ENCODE peak calls at places on chromosomes 7 and 10, in seven cellular contexts. One of them, this sample, is unnamed.

GRCh38 chr7:105195891-105196290 is 181.9 kb downstream of the KMT2E start:
- DNase-seq in T47D: no peak
- DNase-seq in SK-N-SH: no peak
- DNase-seq in K562: no peak
- DNase-seq in H1: no peak
- DNase-seq in GM12878: no peak
- DNase-seq in HCT116: no peak
- DNase-seq in this sample: no peak

GRCh38 chr10:87771871-87772500 is 46.0 kb downstream of the ATAD1 start:
- DNase-seq in HCT116: no peak
- DNase-seq in T47D: peak
- DNase-seq in H1: no peak
- DNase-seq in SK-N-SH: peak
- DNase-seq in K562: peak
- DNase-seq in GM12878: no peak
- DNase-seq in this sample: peak

GRCh38 chr7:74262639-74263398 is 8.6 kb upstream of the RFC2 start:
- DNase-seq in H1: no peak
- DNase-seq in GM12878: no peak
- DNase-seq in HCT116: no peak
- DNase-seq in T47D: no peak
- DNase-seq in K562: peak
- DNase-seq in SK-N-SH: no peak
- DNase-seq in this sample: peak

GRCh38 chr7:112873831-112874553 is 83.8 kb upstream of the TMEM168 start:
- DNase-seq in SK-N-SH: no peak
- DNase-seq in H1: no peak
- DNase-seq in HCT116: no peak
- DNase-seq in T47D: no peak
- DNase-seq in GM12878: peak
- DNase-seq in K562: no peak
- DNase-seq in this sample: no peak

GRCh38 chr7:141045126-141045841 is 28.6 kb upstream of the TMEM178B start:
- DNase-seq in H1: no peak
- DNase-seq in SK-N-SH: no peak
- DNase-seq in GM12878: no peak
- DNase-seq in T47D: no peak
- DNase-seq in HCT116: no peak
- DNase-seq in K562: no peak
- DNase-seq in this sample: no peak

GRCh38 chr7:29567174-29567573 is 3.5 kb downstream of the PRR15 start:
- DNase-seq in K562: no peak
- DNase-seq in HCT116: no peak
- DNase-seq in GM12878: no peak
- DNase-seq in SK-N-SH: no peak
- DNase-seq in H1: no peak
- DNase-seq in T47D: no peak
- DNase-seq in this sample: peak

GRCh38 chr7:32670105-32670504 is 174.8 kb downstream of the AVL9 start:
- DNase-seq in SK-N-SH: no peak
- DNase-seq in HCT116: peak
- DNase-seq in GM12878: no peak
- DNase-seq in H1: no peak
- DNase-seq in K562: peak
- DNase-seq in T47D: no peak
- DNase-seq in this sample: peak

GRCh38 chr7:8360564-8361153 is 72.8 kb upstream of the NXPH1 start:
- DNase-seq in HCT116: no peak
- DNase-seq in GM12878: no peak
- DNase-seq in T47D: no peak
- DNase-seq in H1: no peak
- DNase-seq in SK-N-SH: no peak
- DNase-seq in K562: no peak
- DNase-seq in this sample: no peak

GRCh38 chr7:157676001-157676400 is 339.2 kb downstream of the DNAJB6 start:
- DNase-seq in H1: no peak
- DNase-seq in GM12878: no peak
- DNase-seq in K562: no peak
- DNase-seq in SK-N-SH: no peak
- DNase-seq in HCT116: no peak
- DNase-seq in T47D: no peak
- DNase-seq in this sample: no peak

GRCh38 chr7:26900283-26900682 is 35.9 kb upstream of the SKAP2 start:
- DNase-seq in HCT116: no peak
- DNase-seq in H1: no peak
- DNase-seq in GM12878: no peak
- DNase-seq in T47D: no peak
- DNase-seq in SK-N-SH: no peak
- DNase-seq in K562: no peak
- DNase-seq in this sample: no peak

GRCh38 chr10:3482200-3482993 is 302.6 kb downstream of the KLF6 start:
- DNase-seq in H1: no peak
- DNase-seq in T47D: peak
- DNase-seq in GM12878: peak
- DNase-seq in K562: peak
- DNase-seq in SK-N-SH: no peak
- DNase-seq in HCT116: peak
- DNase-seq in this sample: peak

GRCh38 chr10:69068549-69068948 is 19.4 kb upstream of the SRGN start:
- DNase-seq in T47D: no peak
- DNase-seq in K562: no peak
- DNase-seq in HCT116: no peak
- DNase-seq in GM12878: no peak
- DNase-seq in H1: no peak
- DNase-seq in SK-N-SH: no peak
- DNase-seq in this sample: no peak

GRCh38 chr10:30398193-30398592 is 35.8 kb upstream of the MAP3K8 start:
- DNase-seq in K562: no peak
- DNase-seq in H1: no peak
- DNase-seq in HCT116: no peak
- DNase-seq in T47D: no peak
- DNase-seq in SK-N-SH: no peak
- DNase-seq in GM12878: no peak
- DNase-seq in this sample: no peak

GRCh38 chr7:154304231-154304630 is 252.0 kb downstream of the DPP6 start:
- DNase-seq in H1: no peak
- DNase-seq in T47D: no peak
- DNase-seq in SK-N-SH: peak
- DNase-seq in GM12878: no peak
- DNase-seq in HCT116: no peak
- DNase-seq in K562: no peak
- DNase-seq in this sample: no peak

GRCh38 chr10:100287756-100288155 is 1.3 kb upstream of the BLOC1S2 start:
- DNase-seq in HCT116: no peak
- DNase-seq in T47D: no peak
- DNase-seq in K562: no peak
- DNase-seq in SK-N-SH: no peak
- DNase-seq in H1: no peak
- DNase-seq in GM12878: no peak
- DNase-seq in this sample: no peak

GRCh38 chr7:54798569-54798968 is 39.6 kb upstream of the SEC61G start:
- DNase-seq in H1: no peak
- DNase-seq in SK-N-SH: no peak
- DNase-seq in HCT116: no peak
- DNase-seq in T47D: no peak
- DNase-seq in GM12878: no peak
- DNase-seq in K562: no peak
- DNase-seq in this sample: no peak

GRCh38 chr7:131231381-131232220 is 96.1 kb upstream of the MKLN1 start:
- DNase-seq in GM12878: peak
- DNase-seq in T47D: no peak
- DNase-seq in H1: no peak
- DNase-seq in SK-N-SH: no peak
- DNase-seq in K562: no peak
- DNase-seq in HCT116: no peak
- DNase-seq in this sample: no peak

GRCh38 chr10:22002531-22003110 is 909 bp downstream of the DNAJC1 start:
- DNase-seq in GM12878: no peak
- DNase-seq in HCT116: no peak
- DNase-seq in H1: no peak
- DNase-seq in SK-N-SH: no peak
- DNase-seq in K562: no peak
- DNase-seq in T47D: no peak
- DNase-seq in this sample: peak

GRCh38 chr7:106114735-106115383 is 2.7 kb upstream of the SYPL1 start:
- DNase-seq in SK-N-SH: no peak
- DNase-seq in GM12878: no peak
- DNase-seq in HCT116: no peak
- DNase-seq in T47D: no peak
- DNase-seq in K562: no peak
- DNase-seq in H1: no peak
- DNase-seq in this sample: no peak

GRCh38 chr7:142323706-142324105 is 65.8 kb upstream of the PRSS58 start:
- DNase-seq in H1: peak
- DNase-seq in T47D: no peak
- DNase-seq in K562: peak
- DNase-seq in HCT116: peak
- DNase-seq in SK-N-SH: peak
- DNase-seq in GM12878: no peak
- DNase-seq in this sample: peak

GRCh38 chr7:155834486-155835048 is 22.3 kb upstream of the SHH start:
- DNase-seq in SK-N-SH: no peak
- DNase-seq in H1: no peak
- DNase-seq in GM12878: no peak
- DNase-seq in HCT116: no peak
- DNase-seq in T47D: no peak
- DNase-seq in K562: no peak
- DNase-seq in this sample: no peak

GRCh38 chr10:71868192-71868697 is 17.2 kb upstream of the PSAP start:
- DNase-seq in GM12878: no peak
- DNase-seq in SK-N-SH: peak
- DNase-seq in K562: peak
- DNase-seq in H1: no peak
- DNase-seq in HCT116: no peak
- DNase-seq in T47D: no peak
- DNase-seq in this sample: peak
- TF ChIP-seq JUND in GM12878: no peak
- TF ChIP-seq JUND in SK-N-SH: no peak
- TF ChIP-seq JUND in K562: peak
- TF ChIP-seq JUND in H1: no peak
- TF ChIP-seq JUND in HCT116: no peak
- TF ChIP-seq JUND in T47D: no peak
- TF ChIP-seq JUND in this sample: no peak

GRCh38 chr10:128926693-128927092 is 540.3 kb upstream of the MGMT start:
- DNase-seq in SK-N-SH: peak
- DNase-seq in GM12878: no peak
- DNase-seq in HCT116: no peak
- DNase-seq in H1: no peak
- DNase-seq in T47D: no peak
- DNase-seq in K562: no peak
- DNase-seq in this sample: no peak

GRCh38 chr10:128929905-128930304 is 537.1 kb upstream of the MGMT start:
- DNase-seq in HCT116: no peak
- DNase-seq in T47D: no peak
- DNase-seq in GM12878: no peak
- DNase-seq in H1: no peak
- DNase-seq in SK-N-SH: no peak
- DNase-seq in K562: no peak
- DNase-seq in this sample: no peak

GRCh38 chr10:128928231-128928836 is 538.7 kb upstream of the MGMT start:
- DNase-seq in K562: no peak
- DNase-seq in HCT116: no peak
- DNase-seq in H1: no peak
- DNase-seq in SK-N-SH: no peak
- DNase-seq in GM12878: no peak
- DNase-seq in T47D: no peak
- DNase-seq in this sample: no peak

GRCh38 chr10:128927389-128927788 is 539.7 kb upstream of the MGMT start:
- DNase-seq in H1: no peak
- DNase-seq in SK-N-SH: no peak
- DNase-seq in HCT116: no peak
- DNase-seq in T47D: no peak
- DNase-seq in K562: no peak
- DNase-seq in GM12878: no peak
- DNase-seq in this sample: no peak

GRCh38 chr10:128927821-128928220 is 539.2 kb upstream of the MGMT start:
- DNase-seq in H1: no peak
- DNase-seq in HCT116: no peak
- DNase-seq in GM12878: no peak
- DNase-seq in K562: no peak
- DNase-seq in SK-N-SH: no peak
- DNase-seq in T47D: no peak
- DNase-seq in this sample: no peak
- TF ChIP-seq JUND in H1: no peak
- TF ChIP-seq JUND in HCT116: no peak
- TF ChIP-seq JUND in GM12878: no peak
- TF ChIP-seq JUND in K562: no peak
- TF ChIP-seq JUND in SK-N-SH: no peak
- TF ChIP-seq JUND in T47D: no peak
- TF ChIP-seq JUND in this sample: no peak

DNA sequence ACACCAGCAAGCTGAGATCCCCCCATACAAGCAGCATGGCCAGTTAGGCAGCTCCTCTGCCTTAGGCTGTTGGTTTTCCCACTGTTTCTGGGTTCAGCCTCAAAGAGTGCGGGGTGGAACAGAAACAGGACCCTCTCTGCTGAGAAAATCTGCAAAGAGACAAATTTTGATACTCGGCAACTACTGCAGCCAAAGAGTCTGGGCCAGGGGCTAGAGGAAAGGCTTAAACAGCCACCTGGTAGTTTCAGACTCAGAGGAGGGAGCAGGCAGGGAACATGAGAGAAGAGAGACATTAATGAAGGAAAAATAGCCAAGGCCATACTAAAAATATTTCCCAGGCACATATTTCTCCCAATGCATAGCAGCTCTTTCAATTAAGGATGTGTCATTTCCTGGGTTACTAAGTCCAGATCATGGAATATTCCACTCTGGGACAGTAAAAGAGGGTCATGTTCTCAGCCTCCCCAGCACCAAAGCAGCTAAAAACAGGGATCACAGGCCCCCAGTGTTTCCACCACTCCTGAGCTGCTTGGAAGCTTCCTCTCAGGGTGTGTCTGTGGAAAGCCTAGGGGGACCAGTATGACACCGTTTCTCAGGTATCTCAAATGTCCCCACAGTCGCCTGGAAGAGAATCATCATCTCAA is 29.8 kb downstream of the PDLIM1 start:
- DNase-seq in GM12878: no peak
- DNase-seq in T47D: no peak
- DNase-seq in H1: no peak
- DNase-seq in HCT116: no peak
- DNase-seq in SK-N-SH: no peak
- DNase-seq in K562: no peak
- DNase-seq in this sample: no peak
- TF ChIP-seq JUND in GM12878: no peak
- TF ChIP-seq JUND in T47D: no peak
- TF ChIP-seq JUND in H1: no peak
- TF ChIP-seq JUND in HCT116: no peak
- TF ChIP-seq JUND in SK-N-SH: no peak
- TF ChIP-seq JUND in K562: no peak
- TF ChIP-seq JUND in this sample: no peak

DNA sequence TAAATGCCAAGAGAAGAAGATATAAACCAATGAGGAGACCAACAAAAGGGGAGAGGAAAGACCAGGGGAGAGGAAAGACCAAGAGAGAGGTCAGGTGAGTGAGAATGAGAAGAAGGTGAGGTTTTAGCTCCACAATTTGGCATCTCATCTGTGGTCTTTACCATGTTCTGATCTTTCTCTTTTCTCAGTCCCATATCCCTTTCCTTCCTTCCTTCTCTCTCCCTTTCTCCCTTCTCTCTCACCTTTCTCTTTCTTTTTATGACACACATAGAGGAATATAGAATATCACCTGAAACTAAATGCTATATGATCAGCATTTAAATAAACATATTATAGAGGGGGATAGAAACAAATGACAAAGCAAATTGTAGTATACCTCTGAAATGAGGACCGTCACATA is 57.4 kb downstream of the ATE1 start:
- DNase-seq in K562: no peak
- DNase-seq in T47D: no peak
- DNase-seq in HCT116: no peak
- DNase-seq in SK-N-SH: no peak
- DNase-seq in H1: no peak
- DNase-seq in GM12878: no peak
- DNase-seq in this sample: no peak
- TF ChIP-seq JUND in K562: no peak
- TF ChIP-seq JUND in T47D: no peak
- TF ChIP-seq JUND in HCT116: no peak
- TF ChIP-seq JUND in SK-N-SH: no peak
- TF ChIP-seq JUND in H1: no peak
- TF ChIP-seq JUND in GM12878: no peak
- TF ChIP-seq JUND in this sample: no peak

This sample was measured in HepG2.